ENCODE peak calls at places on chromosomes 16 and 17, in four cellular contexts. M is GM12878, X is K562, W is HepG2. P is an unnamed sample.

GRCh38 chr16:79598341-79599181 is 2.0 kb downstream of the MAF start:
- DNase-seq in X (no peak), W (no peak), M (no peak), P (peak)

GRCh38 chr17:4087911-4088693 is 54.7 kb downstream of the ZZEF1 start:
- DNase-seq in W (no peak), M (no peak), X (no peak), P (no peak)

GRCh38 chr17:54982399-54982798 is 13.8 kb downstream of the STXBP4 start:
- DNase-seq in X (no peak), W (no peak), M (no peak), P (no peak)

GRCh38 chr16:30923554-30924085 is at the start of gene FBXL19:
- DNase-seq in W (no peak), M (no peak), X (no peak), P (peak)

GRCh38 chr17:45432405-45433113 is at the start of gene ARHGAP27:
- DNase-seq in M (no peak), W (no peak), X (no peak), P (peak)

GRCh38 chr16:71467810-71468209 is 5.8 kb upstream of the ZNF23 start:
- DNase-seq in W (peak), M (no peak), X (peak), P (peak)

GRCh38 chr16:67995423-67995822 is 3.9 kb downstream of the DPEP2 start:
- DNase-seq in M (no peak), W (no peak), X (no peak), P (no peak)

GRCh38 chr16:65833171-65833871 is 533.2 kb upstream of the CDH5 start:
- DNase-seq in W (no peak), X (no peak), M (no peak), P (no peak)

GRCh38 chr16:77531741-77532140 is 96.9 kb upstream of the ADAMTS18 start:
- DNase-seq in W (no peak), X (no peak), M (no peak), P (no peak)

GRCh38 chr17:1188812-1189211 is 9.0 kb upstream of the ABR start:
- DNase-seq in X (no peak), M (no peak), W (no peak), P (no peak)

GRCh38 chr17:82930043-82930923 is 90.5 kb upstream of the ZNF750 start:
- DNase-seq in W (no peak), X (no peak), M (no peak), P (no peak)

GRCh38 chr17:17548044-17548443 is 43.5 kb downstream of the PEMT start:
- DNase-seq in M (no peak), X (no peak), W (no peak), P (no peak)

GRCh38 chr17:66982011-66982508 is 17.6 kb downstream of the CACNG4 start:
- DNase-seq in M (no peak), X (no peak), W (no peak), P (no peak)

GRCh38 chr17:42553866-42554249 is 1.1 kb downstream of the HSD17B1 start:
- DNase-seq in X (no peak), M (no peak), W (no peak), P (no peak)

GRCh38 chr16:27237229-27238015 is 31.1 kb downstream of the NSMCE1 start:
- DNase-seq in M (peak), W (no peak), X (no peak), P (peak)

GRCh38 chr16:81403601-81404391 is 40.8 kb upstream of the CMIP start:
- DNase-seq in X (peak), M (peak), W (peak), P (peak)
- TF ChIP-seq POLR2AphosphoS5 in X (no peak), M (no peak), W (no peak), P (no peak)

DNA sequence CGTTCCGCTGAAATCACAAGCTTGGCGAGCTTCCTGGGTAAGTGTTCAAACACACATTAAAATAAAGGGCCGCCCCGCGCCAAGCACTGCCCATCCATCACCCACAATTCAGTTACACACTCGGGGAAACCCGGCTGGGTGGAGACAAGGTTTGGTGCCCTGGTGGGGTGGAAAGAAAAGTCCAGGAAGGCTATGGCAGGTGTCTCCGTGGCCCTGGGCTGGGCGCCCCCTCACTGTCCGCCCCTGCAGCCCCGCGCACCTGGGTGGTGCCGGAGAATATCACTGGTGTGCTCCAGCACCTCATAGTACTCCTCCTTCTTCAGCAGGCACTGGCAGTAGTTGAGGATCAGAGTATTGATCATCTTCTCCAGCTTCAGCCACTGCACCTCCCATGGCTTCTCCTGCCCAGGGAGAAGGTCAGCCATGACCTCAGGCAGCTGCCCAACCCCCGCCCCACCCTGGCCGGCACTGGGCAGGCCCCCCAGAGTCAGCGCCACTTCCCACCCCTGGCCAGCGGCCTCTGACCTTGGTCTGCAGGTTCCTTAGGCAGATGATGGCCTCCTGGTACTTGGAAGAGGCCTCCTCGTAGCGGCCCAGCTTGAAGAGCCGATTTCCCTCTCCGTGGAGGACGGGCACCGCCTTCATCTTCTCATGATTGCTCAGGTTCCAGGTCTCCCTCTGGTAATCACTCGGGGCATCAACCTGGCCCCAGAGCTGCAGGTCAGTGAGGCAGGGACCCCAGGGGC is 8.4 kb downstream of the AIPL1 start:
- DNase-seq in X (no peak), M (no peak), W (no peak), P (no peak)
- TF ChIP-seq EZH2 in X (no peak), M (no peak), W (no peak), P (no peak)

DNA sequence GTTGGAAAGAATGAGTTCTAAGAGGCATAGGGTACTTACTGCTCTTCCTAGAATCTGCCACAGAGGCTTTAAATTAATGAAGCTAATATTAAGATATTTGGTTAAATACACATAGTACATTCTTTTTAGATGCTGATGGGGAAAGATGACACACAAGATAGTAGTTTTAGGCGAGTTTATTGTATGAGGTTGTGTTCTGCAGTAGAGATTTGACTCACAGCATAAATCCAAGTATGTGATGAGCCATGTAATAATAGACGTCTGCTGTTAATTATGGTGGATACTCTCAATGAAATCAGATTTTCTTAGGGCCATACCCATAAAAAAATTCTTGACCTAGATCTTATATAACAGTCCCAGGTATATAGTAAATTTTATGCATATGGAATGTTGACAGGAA is 8.0 kb downstream of the TNRC6C start:
- DNase-seq in M (no peak), X (no peak), W (no peak), P (no peak)
- TF ChIP-seq JUNB in M (no peak), X (no peak), W (no peak), P (no peak)

GRCh38 chr16:9612267-9612666 is 520.8 kb downstream of the HAPSTR1 start:
- DNase-seq in M (no peak), X (no peak), W (no peak), P (no peak)
- TF ChIP-seq POLR2AphosphoS5 in M (no peak), X (no peak), W (no peak), P (no peak)

GRCh38 chr17:77459018-77459755 is 318.4 kb downstream of the SEC14L1 start:
- DNase-seq in W (no peak), X (no peak), M (no peak), P (no peak)
- TF ChIP-seq EZH2 in W (no peak), X (no peak), M (no peak), P (no peak)

GRCh38 chr17:77924757-77925336 is 33.7 kb upstream of the TNRC6C start:
- DNase-seq in X (peak), M (no peak), W (no peak), P (peak)
- TF ChIP-seq JUNB in X (no peak), M (no peak), W (no peak), P (no peak)

DNA sequence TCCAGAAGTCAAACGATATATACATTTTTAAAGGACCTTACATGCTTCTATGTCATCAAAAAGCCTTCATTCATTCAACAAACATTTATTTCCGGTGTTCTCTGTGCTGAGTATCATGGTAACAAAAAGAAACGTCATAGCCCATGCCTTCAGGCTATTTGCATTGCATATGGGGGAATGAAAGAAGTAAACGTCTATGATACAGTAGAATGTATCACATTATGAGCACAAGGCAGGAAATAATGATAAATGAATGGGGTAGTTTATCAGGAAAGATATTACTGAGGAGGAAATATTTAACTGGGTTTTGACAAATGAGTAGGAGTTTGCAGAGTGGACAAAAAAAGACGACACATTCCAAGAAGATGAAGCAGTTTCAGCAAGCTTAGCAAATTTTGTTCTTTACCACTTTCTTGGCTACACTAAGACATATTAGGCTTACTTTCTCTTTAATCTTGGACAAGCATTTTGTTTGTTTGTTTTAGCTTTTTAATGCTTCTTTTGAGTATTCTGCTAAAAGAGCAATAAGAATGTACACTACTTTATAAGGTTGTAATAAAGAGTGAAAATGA is 1.3 kb upstream of the KRTAP4-7 start:
- DNase-seq in X (no peak), M (no peak), W (no peak), P (no peak)
- TF ChIP-seq POLR2AphosphoS5 in X (no peak), M (no peak), W (no peak), P (no peak)

GRCh38 chr16:2964416-2965223 is 545 bp downstream of the KREMEN2 start:
- DNase-seq in X (peak), W (peak), M (no peak), P (peak)

GRCh38 chr16:2963074-2963610 is 933 bp upstream of the KREMEN2 start:
- DNase-seq in M (no peak), X (peak), W (no peak), P (no peak)

GRCh38 chr16:2962334-2963073 is 1.6 kb upstream of the KREMEN2 start:
- DNase-seq in W (no peak), X (no peak), M (no peak), P (no peak)

GRCh38 chr16:2966043-2966802 is 2.1 kb downstream of the KREMEN2 start:
- DNase-seq in X (no peak), W (no peak), M (no peak), P (no peak)

DNA sequence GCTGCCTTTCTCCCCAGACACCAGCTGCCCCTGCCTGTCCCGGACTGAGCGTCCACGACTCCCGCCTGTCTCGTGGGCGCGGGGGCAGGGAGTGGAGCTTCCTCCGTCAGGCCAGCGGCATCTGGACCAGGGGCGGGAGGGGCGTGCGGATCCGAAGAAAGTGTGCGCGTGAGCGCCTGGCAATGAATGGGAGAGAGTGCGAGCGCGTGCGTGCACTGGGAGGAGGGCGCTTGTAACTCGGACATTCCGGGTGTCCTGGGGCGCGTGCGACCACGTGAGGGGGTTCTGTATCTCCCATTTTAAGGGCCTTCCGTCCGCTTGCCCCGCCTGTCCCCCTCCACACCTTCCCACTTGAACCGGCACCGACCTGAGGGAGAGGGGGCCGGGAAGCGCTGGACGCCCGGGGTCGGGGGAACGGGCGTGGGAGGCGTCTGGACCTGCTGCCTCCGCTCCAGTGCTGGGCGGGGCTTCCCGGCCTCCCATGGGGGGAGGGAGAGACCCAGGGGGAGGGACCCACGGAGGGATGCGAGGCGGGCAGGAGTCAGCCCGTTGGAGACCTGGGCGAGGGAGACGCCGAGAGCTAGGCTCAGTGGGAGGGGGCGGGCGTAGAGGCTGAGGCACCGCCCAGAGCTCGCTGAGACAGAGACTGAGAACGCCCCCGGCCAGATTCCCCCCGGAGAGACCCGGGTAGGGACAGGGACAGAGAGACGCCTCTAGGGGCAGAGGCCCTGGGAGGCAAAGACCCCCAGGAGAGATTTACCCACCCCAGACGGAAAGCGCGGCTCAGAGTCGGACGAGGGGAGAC is at the start of gene KREMEN2:
- DNase-seq in M (no peak), X (peak), W (peak), P (peak)
- TF ChIP-seq EZH2 in M (no peak), X (no peak), W (no peak), P (no peak)